ENCODE peak calls at places on chromosomes 1 and 21, in eight cellular contexts. S is mammary epithelial cell, F is neural progenitor cell, Z is K562, R is fibroblast of lung, W is hepatocyte, T is GM23248, D is HCT116. J is an unnamed sample.

GRCh38 chr1:78003882-78004718 is 639 bp upstream of the DNAJB4 start:
- DNase-seq in S (peak), F (peak), Z (peak), R (peak), W (peak), T (peak), D (peak), J (peak)

GRCh38 chr1:216186816-216187215 is 236.4 kb downstream of the USH2A start:
- DNase-seq in S (no peak), F (no peak), Z (no peak), R (peak), W (peak), T (no peak), D (no peak), J (no peak)

GRCh38 chr1:162916407-162916806 is 55.4 kb upstream of the CCDC190 start:
- DNase-seq in S (peak), F (no peak), Z (no peak), R (peak), W (no peak), T (peak), D (no peak), J (no peak)

GRCh38 chr1:37682334-37682987 is 9.9 kb upstream of the CDCA8 start:
- DNase-seq in S (peak), F (peak), Z (peak), R (peak), W (peak), T (peak), D (peak), J (peak)

GRCh38 chr1:22729921-22730320 is 19.3 kb downstream of the EPHB2 start:
- DNase-seq in S (no peak), F (no peak), Z (no peak), R (no peak), W (no peak), T (no peak), D (no peak), J (no peak)

GRCh38 chr1:182515556-182515955 is 65.6 kb downstream of the RGSL1 start:
- DNase-seq in S (no peak), F (no peak), Z (no peak), R (no peak), W (no peak), T (no peak), D (no peak), J (no peak)

GRCh38 chr1:35988237-35988636 is 57.3 kb downstream of the AGO3 start:
- DNase-seq in S (no peak), F (no peak), Z (no peak), R (no peak), W (no peak), T (no peak), D (no peak), J (no peak)

GRCh38 chr1:205317311-205317917 is 4.1 kb downstream of the NUAK2 start:
- DNase-seq in S (peak), F (no peak), Z (no peak), R (peak), W (peak), T (no peak), D (no peak), J (peak)

GRCh38 chr1:244802556-244803239 is 32.8 kb upstream of the COX20 start:
- DNase-seq in S (no peak), F (no peak), Z (no peak), R (no peak), W (no peak), T (no peak), D (no peak), J (no peak)

GRCh38 chr1:23613191-23614126 is 54.2 kb upstream of the ID3 start:
- DNase-seq in S (no peak), F (no peak), Z (no peak), R (no peak), W (no peak), T (no peak), D (no peak), J (no peak)

GRCh38 chr1:12356004-12356890 is 126.4 kb downstream of the VPS13D start:
- DNase-seq in S (no peak), F (no peak), Z (no peak), R (peak), W (peak), T (no peak), D (no peak), J (no peak)

GRCh38 chr1:224650329-224650728 is 34.2 kb downstream of the CNIH3 start:
- DNase-seq in S (no peak), F (no peak), Z (no peak), R (no peak), W (no peak), T (no peak), D (no peak), J (no peak)

GRCh38 chr1:82762829-82763532 is 962.2 kb downstream of the ADGRL2 start:
- DNase-seq in S (no peak), F (no peak), Z (no peak), R (peak), W (peak), T (no peak), D (no peak), J (no peak)

GRCh38 chr1:36095760-36096405 is 7.2 kb downstream of the ADPRS start:
- DNase-seq in S (no peak), F (no peak), Z (no peak), R (no peak), W (peak), T (no peak), D (no peak), J (no peak)

GRCh38 chr21:35561076-35561475 is 499.2 kb downstream of the SETD4 start:
- DNase-seq in S (no peak), F (no peak), Z (no peak), R (no peak), W (no peak), T (no peak), D (no peak), J (no peak)

GRCh38 chr1:90714521-90714951 is 2.6 kb downstream of the BARHL2 start:
- DNase-seq in S (no peak), F (peak), Z (no peak), R (no peak), W (no peak), T (no peak), D (no peak), J (no peak)

DNA sequence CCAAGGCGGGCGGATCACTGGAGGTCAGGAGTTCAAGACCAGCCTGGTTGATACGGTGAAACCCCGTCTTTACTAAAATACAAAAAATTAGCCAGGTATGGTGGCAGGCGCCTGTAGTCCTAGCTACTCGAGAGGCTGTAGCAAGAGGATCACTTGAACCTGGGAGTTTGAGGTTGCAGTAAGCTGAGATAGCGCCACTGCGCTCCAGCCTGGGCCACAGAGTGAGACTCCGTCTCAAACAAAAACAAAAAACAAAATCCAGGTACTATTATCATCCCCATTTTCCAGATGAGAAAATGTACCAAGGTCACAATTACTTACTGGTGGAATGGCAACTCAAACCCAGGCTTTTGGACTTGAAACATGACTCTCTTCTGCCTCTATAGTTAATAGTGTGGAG is 4.5 kb downstream of the TOMM20 start:
- DNase-seq in S (no peak), F (no peak), Z (no peak), R (no peak), W (no peak), T (no peak), D (no peak), J (no peak)
- TF ChIP-seq EZH2 in S (no peak), F (no peak), Z (no peak), R (no peak), W (no peak), T (no peak), D (no peak), J (no peak)

GRCh38 chr1:155125511-155125945 is 2.1 kb upstream of the EFNA1 start:
- DNase-seq in S (peak), F (peak), Z (no peak), R (no peak), W (no peak), T (no peak), D (no peak), J (no peak)
- H3K4me3 ChIP-seq in S (no peak), F (peak), Z (no peak), R (no peak), W (no peak), T (no peak), D (no peak), J (no peak)

GRCh38 chr1:236526079-236526478 is 2.3 kb downstream of the LGALS8 start:
- DNase-seq in S (no peak), F (no peak), Z (no peak), R (no peak), W (no peak), T (no peak), D (no peak), J (no peak)

GRCh38 chr1:236523704-236524141 is at the start of gene LGALS8:
- DNase-seq in S (peak), F (peak), Z (peak), R (peak), W (peak), T (peak), D (peak), J (peak)

GRCh38 chr1:236524892-236525179 is 1.1 kb downstream of the LGALS8 start:
- DNase-seq in S (no peak), F (no peak), Z (no peak), R (no peak), W (no peak), T (no peak), D (no peak), J (no peak)

GRCh38 chr1:236522937-236523703 is 662 bp upstream of the LGALS8 start:
- DNase-seq in S (peak), F (no peak), Z (no peak), R (no peak), W (peak), T (peak), D (no peak), J (no peak)

DNA sequence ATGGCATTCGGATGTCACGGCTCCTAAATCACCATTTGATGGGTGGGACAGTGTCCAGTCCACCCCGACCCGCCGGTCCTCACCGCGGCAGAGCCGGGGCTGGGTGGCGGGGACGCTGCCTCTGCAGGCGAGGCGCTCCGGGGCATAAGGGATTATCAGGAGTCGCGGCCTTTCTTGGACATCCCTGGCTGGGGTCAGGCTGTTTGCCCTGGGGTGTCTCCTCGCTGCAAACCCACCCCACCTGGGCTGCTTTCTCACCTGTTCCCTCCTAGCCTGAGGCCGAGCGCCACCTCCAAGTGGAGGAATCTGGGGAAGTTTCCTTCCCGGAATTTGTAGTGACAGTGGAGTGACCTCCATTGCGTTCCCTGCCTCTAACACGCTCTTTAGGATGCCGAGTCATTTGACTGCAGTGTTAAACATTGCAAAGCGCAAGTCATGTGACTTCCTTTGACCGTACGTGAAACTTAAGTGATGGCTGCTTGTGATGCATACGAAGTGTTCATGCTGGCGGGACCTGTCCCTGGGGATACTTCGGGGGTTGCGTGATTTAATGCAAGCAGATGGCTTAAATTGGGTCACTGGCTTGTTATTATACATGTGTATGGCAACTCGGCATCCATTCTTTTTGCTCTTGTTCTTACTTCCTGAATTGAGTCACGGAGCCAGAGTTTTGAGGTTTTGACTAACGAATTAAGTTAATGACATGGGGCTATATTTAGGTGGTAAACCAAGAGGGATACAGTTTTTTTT is 535 bp downstream of the LGALS8 start:
- DNase-seq in S (peak), F (peak), Z (peak), R (peak), W (peak), T (peak), D (peak), J (peak)
- H2AFZ ChIP-seq in S (peak), F (peak), Z (peak), R (peak), W (peak), T (peak), D (peak), J (peak)

GRCh38 chr1:3028531-3029282 is 7.4 kb downstream of the ACTRT2 start:
- DNase-seq in S (no peak), F (no peak), Z (no peak), R (no peak), W (no peak), T (no peak), D (no peak), J (no peak)
- TF ChIP-seq EZH2 in S (no peak), F (no peak), Z (no peak), R (no peak), W (no peak), T (no peak), D (no peak), J (peak)

GRCh38 chr1:109817881-109818280 is 54.2 kb upstream of the EPS8L3 start:
- DNase-seq in S (no peak), F (no peak), Z (no peak), R (no peak), W (no peak), T (no peak), D (no peak), J (no peak)

GRCh38 chr1:109814993-109815786 is 51.5 kb upstream of the EPS8L3 start:
- DNase-seq in S (no peak), F (no peak), Z (no peak), R (no peak), W (no peak), T (no peak), D (no peak), J (no peak)

GRCh38 chr1:109814223-109814622 is 50.5 kb upstream of the EPS8L3 start:
- DNase-seq in S (no peak), F (no peak), Z (no peak), R (no peak), W (no peak), T (no peak), D (no peak), J (no peak)

GRCh38 chr1:109816975-109817535 is 53.3 kb upstream of the EPS8L3 start:
- DNase-seq in S (no peak), F (no peak), Z (no peak), R (no peak), W (no peak), T (no peak), D (no peak), J (no peak)

DNA sequence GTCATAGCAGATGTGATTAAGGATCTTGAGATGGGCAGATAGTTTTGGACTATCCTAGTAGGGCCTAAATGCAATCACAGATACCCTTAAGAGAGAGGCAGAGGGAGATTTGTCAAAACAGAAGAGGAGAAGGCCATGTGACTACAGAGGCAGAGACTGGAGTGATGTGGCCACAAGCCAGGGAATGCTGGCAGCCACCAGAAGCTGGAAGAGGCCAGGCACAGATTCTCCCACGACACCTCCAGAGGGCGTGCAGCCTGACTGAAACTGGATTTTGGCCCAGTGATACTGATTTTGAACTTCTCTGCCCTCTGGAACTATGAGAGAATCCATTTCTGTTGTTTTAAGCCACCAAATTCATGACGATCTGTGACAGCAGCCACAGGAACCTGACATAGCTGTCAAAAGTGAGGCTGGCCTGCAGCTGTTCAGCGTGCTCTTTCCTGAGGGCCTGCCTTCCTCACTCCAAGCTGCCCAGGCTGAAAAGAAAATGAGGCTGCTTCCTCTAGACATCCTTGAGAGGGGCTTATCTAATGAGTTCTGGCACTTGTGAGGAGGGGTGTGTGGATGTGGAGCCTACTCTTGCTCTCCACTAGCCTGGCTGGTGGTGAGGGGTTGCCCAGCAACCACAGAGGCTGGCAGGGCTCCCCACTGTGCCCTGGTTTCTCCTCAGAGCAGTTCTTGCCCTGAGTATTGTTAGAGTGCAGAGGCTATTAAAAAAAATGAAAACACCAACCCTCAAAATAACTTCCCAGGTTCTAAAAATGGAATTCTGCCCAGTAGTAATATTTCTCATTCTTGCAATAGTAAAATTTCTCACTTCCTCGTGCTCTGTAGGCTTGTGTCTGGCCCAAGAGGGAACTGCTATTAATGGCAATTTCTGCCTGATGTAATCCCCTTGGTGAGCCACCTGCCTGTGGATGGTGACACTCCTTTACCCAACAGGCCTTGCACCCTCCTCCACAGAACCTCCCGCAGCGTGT is 52.4 kb upstream of the EPS8L3 start:
- DNase-seq in S (no peak), F (no peak), Z (no peak), R (no peak), W (no peak), T (peak), D (no peak), J (no peak)
- H3K4me3 ChIP-seq in S (no peak), F (no peak), Z (no peak), R (no peak), W (no peak), T (no peak), D (no peak), J (no peak)

GRCh38 chr1:44947060-44947773 is 39.2 kb downstream of the EIF2B3 start:
- DNase-seq in S (no peak), F (no peak), Z (no peak), R (peak), W (peak), T (peak), D (no peak), J (no peak)

GRCh38 chr1:44949286-44949685 is 37.1 kb downstream of the EIF2B3 start:
- DNase-seq in S (no peak), F (no peak), Z (no peak), R (no peak), W (no peak), T (no peak), D (no peak), J (no peak)

GRCh38 chr1:44945992-44946391 is 40.4 kb downstream of the EIF2B3 start:
- DNase-seq in S (no peak), F (no peak), Z (no peak), R (no peak), W (no peak), T (no peak), D (no peak), J (no peak)

GRCh38 chr1:44946720-44947059 is 39.7 kb downstream of the EIF2B3 start:
- DNase-seq in S (no peak), F (no peak), Z (no peak), R (no peak), W (no peak), T (no peak), D (no peak), J (no peak)

GRCh38 chr1:44947774-44948311 is 38.6 kb downstream of the EIF2B3 start:
- DNase-seq in S (no peak), F (no peak), Z (no peak), R (no peak), W (no peak), T (no peak), D (no peak), J (no peak)
- H2AFZ ChIP-seq in S (no peak), F (no peak), Z (no peak), R (no peak), W (no peak), T (no peak), D (no peak), J (no peak)

DNA sequence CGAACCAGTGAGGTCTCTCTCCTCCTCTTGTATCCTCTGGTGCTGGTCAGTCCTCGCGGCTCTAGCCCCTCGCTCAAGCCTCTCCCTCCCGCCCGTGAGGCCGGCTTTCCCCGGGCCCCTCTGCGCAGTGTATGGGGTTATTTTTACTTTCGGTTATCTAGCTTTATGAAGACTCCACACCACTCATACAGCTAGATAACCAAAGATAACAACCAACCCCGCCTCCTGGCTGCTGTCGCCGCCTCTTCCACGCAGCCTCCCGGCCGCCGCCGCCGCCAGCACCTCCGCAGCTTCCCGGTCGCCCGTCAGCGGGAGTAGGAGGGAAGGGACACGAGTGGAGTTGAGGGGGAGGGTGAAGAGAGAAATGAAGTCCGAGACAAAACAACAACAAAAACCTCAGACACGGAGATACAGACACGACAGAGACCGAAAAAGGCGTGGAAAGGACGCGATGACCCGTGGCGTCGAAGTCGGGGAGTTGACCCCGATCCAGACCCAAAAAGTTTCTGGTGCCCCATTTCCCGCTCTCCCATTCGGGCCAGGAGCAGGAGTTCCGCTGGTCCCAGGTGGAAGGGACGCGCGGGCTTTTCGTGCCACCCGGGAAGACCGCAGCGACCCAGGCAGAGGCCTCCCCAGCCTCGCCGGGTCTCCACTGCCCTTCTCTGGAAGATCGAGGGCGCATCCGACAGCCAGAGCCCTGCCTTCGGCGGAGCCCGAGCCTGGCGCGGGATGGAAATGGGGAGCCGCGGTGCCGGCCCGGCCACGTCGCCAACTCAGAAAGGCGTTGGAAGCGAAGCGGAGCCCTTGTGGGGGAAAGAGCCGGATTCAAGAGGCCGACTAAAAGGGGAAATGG is 51.4 kb downstream of the RHBG start:
- DNase-seq in S (no peak), F (peak), Z (peak), R (no peak), W (no peak), T (peak), D (no peak), J (peak)
- TF ChIP-seq EZH2 in S (peak), F (peak), Z (no peak), R (peak), W (peak), T (peak), D (no peak), J (no peak)

DNA sequence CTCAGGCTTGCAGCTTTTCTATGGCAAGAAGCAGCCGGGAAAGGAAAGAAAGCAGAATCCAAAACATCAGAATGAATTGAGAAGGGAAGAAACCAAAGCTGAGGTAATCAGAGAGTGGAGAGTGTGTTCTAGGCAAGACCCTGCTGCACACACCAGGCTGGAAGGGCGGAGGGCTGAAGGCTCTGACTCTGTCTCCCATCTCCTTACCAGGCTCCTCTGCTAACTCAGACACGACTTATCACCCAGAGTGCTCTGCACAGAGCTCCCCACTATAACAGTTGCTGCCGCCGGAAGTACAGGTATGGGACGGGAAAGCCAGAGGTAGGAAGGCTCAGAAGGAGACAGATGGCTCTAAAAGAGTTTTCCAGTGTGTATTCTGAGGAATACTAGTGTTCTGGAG is 1.2 kb downstream of the SCNM1 start:
- DNase-seq in S (no peak), F (no peak), Z (no peak), R (no peak), W (no peak), T (no peak), D (no peak), J (no peak)
- H3K4me3 ChIP-seq in S (peak), F (peak), Z (peak), R (peak), W (peak), T (peak), D (peak), J (peak)